ENCODE peak calls at places on chromosome 7, in seven cellular contexts. F is astrocyte, A is adrenal gland, Y is ovary, U is Peyer's patch, S is endodermal cell, R is heart left ventricle. E is an unnamed sample. For H3K4me1, the result is how much of the 10 kb centered on the place peaks cover.

GRCh38 chr7:114825423-114825951 is 96.4 kb upstream of the MDFIC start:
- DNase-seq in F (no peak), A (no peak), Y (no peak), U (no peak), S (peak), R (no peak), E (no peak)

GRCh38 chr7:34837316-34837715 is 179.3 kb downstream of the NPSR1 start:
- DNase-seq in F (no peak), A (no peak), Y (no peak), U (no peak), S (no peak), R (no peak), E (no peak)

GRCh38 chr7:82347808-82348207 is 95.8 kb downstream of the CACNA2D1 start:
- DNase-seq in F (no peak), A (no peak), Y (no peak), U (no peak), S (no peak), R (no peak), E (no peak)

GRCh38 chr7:31938650-31939049 is 131.6 kb downstream of the PDE1C start:
- DNase-seq in F (peak), A (no peak), Y (no peak), U (no peak), S (no peak), R (no peak), E (no peak)

GRCh38 chr7:29017666-29018065 is 59.5 kb upstream of the TRIL start:
- DNase-seq in F (peak), A (no peak), Y (no peak), U (no peak), S (no peak), R (no peak), E (no peak)

GRCh38 chr7:66847879-66848810 is 72.9 kb upstream of the TMEM248 start:
- DNase-seq in F (peak), A (no peak), Y (no peak), U (no peak), S (peak), R (no peak), E (no peak)

GRCh38 chr7:22123139-22123538 is 177.4 kb upstream of the CDCA7L start:
- DNase-seq in F (no peak), A (no peak), Y (no peak), U (no peak), S (no peak), R (peak), E (no peak)

GRCh38 chr7:120272896-120273475 is at the start of gene KCND2:
- DNase-seq in F (no peak), A (no peak), Y (peak), U (no peak), S (peak), R (no peak), E (no peak)

GRCh38 chr7:98230746-98231471 is 19.7 kb downstream of the BHLHA15 start:
- DNase-seq in F (no peak), A (no peak), Y (no peak), U (no peak), S (peak), R (no peak), E (no peak)

GRCh38 chr7:37218956-37219355 is 229.7 kb downstream of the ELMO1 start:
- DNase-seq in F (no peak), A (no peak), Y (no peak), U (no peak), S (peak), R (peak), E (no peak)

GRCh38 chr7:28988091-28988490 is 30.0 kb upstream of the TRIL start:
- DNase-seq in F (no peak), A (no peak), Y (no peak), U (no peak), S (no peak), R (no peak), E (no peak)

GRCh38 chr7:3914385-3914784 is 613.3 kb downstream of the SDK1 start:
- DNase-seq in F (no peak), A (no peak), Y (no peak), U (no peak), S (no peak), R (no peak), E (no peak)
- H3K27ac ChIP-seq in F (no peak), A (no peak), Y (no peak), U (no peak), S (no peak), R (no peak), E (no peak)

GRCh38 chr7:157855016-157855415 is 518.2 kb downstream of the DNAJB6 start:
- DNase-seq in F (no peak), A (no peak), Y (no peak), U (no peak), S (no peak), R (no peak), E (peak)

GRCh38 chr7:157855452-157856213 is 518.8 kb downstream of the DNAJB6 start:
- DNase-seq in F (no peak), A (no peak), Y (no peak), U (no peak), S (no peak), R (no peak), E (peak)

GRCh38 chr7:157854066-157854891 is 517.5 kb downstream of the DNAJB6 start:
- DNase-seq in F (no peak), A (peak), Y (no peak), U (peak), S (no peak), R (peak), E (peak)

GRCh38 chr7:157853076-157853788 is 516.4 kb downstream of the DNAJB6 start:
- DNase-seq in F (no peak), A (no peak), Y (no peak), U (no peak), S (no peak), R (no peak), E (no peak)

GRCh38 chr7:157853789-157854065 is 516.9 kb downstream of the DNAJB6 start:
- DNase-seq in F (no peak), A (no peak), Y (no peak), U (no peak), S (no peak), R (no peak), E (no peak)
- H3K4me1 ChIP-seq in F (under half), A (under half), Y (under half), U (under half), S (under half), R (under half), E (under half)

GRCh38 chr7:64621656-64622055 is 44.3 kb upstream of the ZNF107 start:
- DNase-seq in F (no peak), A (no peak), Y (no peak), U (no peak), S (no peak), R (no peak), E (no peak)
- TF ChIP-seq CTCF in F (no peak), A (no peak), Y (no peak), U (no peak), S (no peak), R (no peak), E (no peak)

GRCh38 chr7:116864084-116864483 is 1.7 kb downstream of the CAPZA2 start:
- DNase-seq in F (no peak), A (no peak), Y (no peak), U (no peak), S (no peak), R (no peak), E (no peak)
- H3K27ac ChIP-seq in F (peak), A (no peak), Y (no peak), U (no peak), S (no peak), R (peak), E (peak)

DNA sequence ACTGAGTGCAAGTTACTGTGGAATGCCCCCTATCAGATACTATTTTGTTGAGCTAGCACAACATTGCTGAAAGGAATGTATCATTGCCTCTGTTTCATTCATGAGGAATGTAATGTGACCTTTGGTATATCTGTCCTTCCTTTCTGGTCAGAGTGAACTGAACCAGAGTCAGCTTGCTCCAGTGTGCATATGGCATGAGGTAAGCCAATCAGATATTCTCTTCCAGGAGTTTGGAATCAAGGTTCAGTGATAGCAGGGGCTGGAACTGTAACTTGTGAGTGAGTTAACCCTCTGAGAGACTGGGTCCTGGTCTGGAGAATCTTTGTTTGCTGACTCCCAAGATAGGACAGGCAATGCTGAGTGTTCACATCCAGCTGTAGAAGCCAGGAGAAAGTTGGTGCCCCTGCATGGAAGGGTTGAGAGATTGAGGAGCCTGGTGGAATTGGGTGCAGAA is 45.3 kb upstream of the OSBPL3 start:
- DNase-seq in F (peak), A (no peak), Y (no peak), U (no peak), S (no peak), R (no peak), E (no peak)
- H3K4me1 ChIP-seq in F (under half), A (under half), Y (under half), U (under half), S (under half), R (under half), E (under half)